ENCODE peak calls at places on chromosomes 5 and 9, in seven cellular contexts. H, O, C, S, K, D and Q are unnamed samples.

GRCh38 chr5:52491071-52491828 is 296.5 kb upstream of the ITGA1 start:
- DNase-seq in H (no peak), O (no peak), C (no peak), S (no peak), K (no peak), D (no peak), Q (no peak)

GRCh38 chr9:112002131-112002846 is 105.7 kb downstream of the UGCG start:
- DNase-seq in H (peak), O (no peak), C (no peak), S (no peak), K (no peak), D (no peak), Q (no peak)

GRCh38 chr9:73079326-73079725 is 72.3 kb upstream of the ANXA1 start:
- DNase-seq in H (no peak), O (peak), C (no peak), S (no peak), K (no peak), D (no peak), Q (no peak)

GRCh38 chr9:120882935-120883607 is 6.1 kb upstream of the PHF19 start:
- DNase-seq in H (no peak), O (no peak), C (no peak), S (no peak), K (no peak), D (no peak), Q (no peak)

GRCh38 chr9:14645648-14646047 is 47.6 kb downstream of the ZDHHC21 start:
- DNase-seq in H (no peak), O (peak), C (no peak), S (no peak), K (no peak), D (no peak), Q (no peak)

GRCh38 chr5:137206030-137206715 is 293.0 kb downstream of the SPOCK1 start:
- DNase-seq in H (no peak), O (no peak), C (no peak), S (no peak), K (no peak), D (no peak), Q (peak)

GRCh38 chr9:4716163-4716562 is 24.8 kb downstream of the AK3 start:
- DNase-seq in H (no peak), O (no peak), C (no peak), S (no peak), K (no peak), D (no peak), Q (no peak)

GRCh38 chr5:91956738-91957137 is 573.6 kb upstream of the ARRDC3 start:
- DNase-seq in H (no peak), O (no peak), C (no peak), S (no peak), K (no peak), D (no peak), Q (no peak)

GRCh38 chr9:26856413-26857032 is 36.1 kb downstream of the CAAP1 start:
- DNase-seq in H (no peak), O (peak), C (no peak), S (no peak), K (no peak), D (no peak), Q (no peak)

GRCh38 chr5:172494630-172495505 is 40.5 kb upstream of the SH3PXD2B start:
- DNase-seq in H (no peak), O (no peak), C (no peak), S (no peak), K (no peak), D (peak), Q (no peak)

GRCh38 chr5:124599048-124599973 is 147.1 kb downstream of the ZNF608 start:
- DNase-seq in H (no peak), O (no peak), C (no peak), S (no peak), K (no peak), D (no peak), Q (no peak)

GRCh38 chr5:28855631-28856030 is 1817.2 kb upstream of the CDH9 start:
- DNase-seq in H (no peak), O (no peak), C (no peak), S (no peak), K (no peak), D (no peak), Q (no peak)

GRCh38 chr5:137563646-137564474 is 64.7 kb upstream of the SPOCK1 start:
- DNase-seq in H (no peak), O (no peak), C (no peak), S (no peak), K (no peak), D (no peak), Q (no peak)

GRCh38 chr5:124349931-124350330 is 396.5 kb downstream of the ZNF608 start:
- DNase-seq in H (no peak), O (peak), C (no peak), S (no peak), K (no peak), D (no peak), Q (no peak)

GRCh38 chr9:126420643-126421564 is 94.3 kb downstream of the MVB12B start:
- DNase-seq in H (no peak), O (peak), C (no peak), S (no peak), K (no peak), D (no peak), Q (no peak)

GRCh38 chr9:84815554-84815953 is 146.0 kb downstream of the NTRK2 start:
- DNase-seq in H (no peak), O (no peak), C (no peak), S (no peak), K (no peak), D (no peak), Q (no peak)

GRCh38 chr9:115109486-115109885 is 8.5 kb downstream of the TNC start:
- DNase-seq in H (no peak), O (no peak), C (no peak), S (no peak), K (no peak), D (no peak), Q (no peak)

GRCh38 chr5:95520176-95520575 is 34.6 kb downstream of the SKIC3 start:
- DNase-seq in H (no peak), O (no peak), C (no peak), S (no peak), K (no peak), D (no peak), Q (no peak)

GRCh38 chr5:74240783-74241750 is 399.5 kb downstream of the ENC1 start:
- DNase-seq in H (no peak), O (peak), C (no peak), S (no peak), K (no peak), D (no peak), Q (no peak)

GRCh38 chr9:98974994-98975712 is 31.4 kb downstream of the COL15A1 start:
- DNase-seq in H (peak), O (no peak), C (peak), S (peak), K (peak), D (peak), Q (peak)

GRCh38 chr9:81132318-81132717 is 557.0 kb downstream of the TLE1 start:
- DNase-seq in H (no peak), O (no peak), C (no peak), S (no peak), K (no peak), D (no peak), Q (no peak)

GRCh38 chr5:56314536-56314935 is 81.4 kb upstream of the ANKRD55 start:
- DNase-seq in H (no peak), O (no peak), C (no peak), S (no peak), K (peak), D (no peak), Q (no peak)

GRCh38 chr5:75279324-75279723 is 42.6 kb upstream of the ANKRD31 start:
- DNase-seq in H (no peak), O (no peak), C (no peak), S (no peak), K (no peak), D (no peak), Q (no peak)

GRCh38 chr9:78064075-78064474 is 32.5 kb upstream of the GNAQ start:
- DNase-seq in H (no peak), O (no peak), C (no peak), S (no peak), K (no peak), D (no peak), Q (no peak)

GRCh38 chr5:154757647-154758406 is 2.6 kb downstream of the LARP1 start:
- DNase-seq in H (peak), O (peak), C (no peak), S (peak), K (no peak), D (no peak), Q (no peak)

GRCh38 chr9:96008502-96009222 is 133.2 kb downstream of the ERCC6L2 start:
- DNase-seq in H (no peak), O (no peak), C (no peak), S (no peak), K (no peak), D (no peak), Q (no peak)

GRCh38 chr9:130570200-130570599 is 9.2 kb upstream of the FUBP3 start:
- DNase-seq in H (no peak), O (no peak), C (no peak), S (no peak), K (no peak), D (no peak), Q (no peak)

GRCh38 chr5:82613886-82614285 is 335.7 kb upstream of the RPS23 start:
- DNase-seq in H (no peak), O (no peak), C (no peak), S (no peak), K (no peak), D (no peak), Q (no peak)

GRCh38 chr5:150066436-150066835 is 19.9 kb downstream of the CSF1R start:
- DNase-seq in H (no peak), O (no peak), C (no peak), S (no peak), K (no peak), D (peak), Q (no peak)

GRCh38 chr5:172778223-172778814 is 7.3 kb upstream of the DUSP1 start:
- DNase-seq in H (no peak), O (peak), C (no peak), S (no peak), K (no peak), D (peak), Q (peak)

GRCh38 chr5:157160001-157160400 is 6.1 kb downstream of the GARIN3 start:
- DNase-seq in H (peak), O (no peak), C (no peak), S (peak), K (no peak), D (no peak), Q (no peak)

GRCh38 chr5:65262094-65262493 is 219.6 kb downstream of the ADAMTS6 start:
- DNase-seq in H (no peak), O (no peak), C (no peak), S (no peak), K (no peak), D (no peak), Q (no peak)

GRCh38 chr5:164962302-164962961 is 1457.0 kb downstream of the MAT2B start:
- DNase-seq in H (no peak), O (no peak), C (no peak), S (no peak), K (no peak), D (no peak), Q (no peak)

GRCh38 chr5:160787247-160787646 is 64.8 kb downstream of the ATP10B start:
- DNase-seq in H (no peak), O (no peak), C (peak), S (peak), K (no peak), D (no peak), Q (peak)

GRCh38 chr5:132226516-132227234 is 978 bp downstream of the P4HA2 start:
- DNase-seq in H (no peak), O (no peak), C (no peak), S (no peak), K (peak), D (peak), Q (peak)

GRCh38 chr5:154312571-154312970 is 122.0 kb downstream of the GALNT10 start:
- DNase-seq in H (no peak), O (no peak), C (no peak), S (no peak), K (no peak), D (no peak), Q (no peak)

GRCh38 chr9:27379311-27380236 is 82.6 kb upstream of the EQTN start:
- DNase-seq in H (no peak), O (no peak), C (no peak), S (no peak), K (no peak), D (no peak), Q (no peak)

GRCh38 chr5:51347157-51347556 is 36.1 kb upstream of the ISL1 start:
- DNase-seq in H (no peak), O (no peak), C (no peak), S (no peak), K (no peak), D (no peak), Q (no peak)

GRCh38 chr5:14171091-14171490 is 27.9 kb downstream of the TRIO start:
- DNase-seq in H (no peak), O (no peak), C (no peak), S (no peak), K (no peak), D (no peak), Q (no peak)

GRCh38 chr5:55855509-55855908 is 4.4 kb downstream of the IL31RA start:
- DNase-seq in H (no peak), O (no peak), C (no peak), S (no peak), K (no peak), D (no peak), Q (no peak)

GRCh38 chr9:133553123-133553522 is 18.6 kb downstream of the ADAMTSL2 start:
- DNase-seq in H (no peak), O (no peak), C (no peak), S (no peak), K (no peak), D (no peak), Q (no peak)
- H3K27ac ChIP-seq in H (no peak), O (no peak), C (no peak), S (no peak), K (no peak), D (no peak), Q (no peak)

DNA sequence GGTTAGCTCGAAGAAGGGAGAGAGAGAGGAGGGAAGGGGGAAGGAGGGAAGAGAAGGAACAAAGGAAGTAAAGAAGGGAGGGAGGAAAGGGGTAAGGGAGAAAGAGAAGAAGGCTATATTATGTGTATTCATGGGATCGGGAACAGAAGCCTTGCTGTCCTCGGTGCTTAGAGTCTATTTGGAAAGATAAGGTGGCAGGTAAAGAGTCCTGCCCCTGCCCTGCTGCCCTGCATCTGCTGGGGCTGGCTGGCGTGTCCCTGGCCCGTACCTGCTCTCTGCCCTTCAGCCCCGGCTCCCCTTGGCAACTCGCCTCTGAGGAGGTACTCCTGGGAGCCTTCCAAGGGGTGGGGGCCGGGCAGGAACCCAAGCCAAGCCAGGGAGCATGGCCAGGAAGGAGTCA is 36.8 kb downstream of the PCDH1 start:
- DNase-seq in H (no peak), O (no peak), C (peak), S (no peak), K (no peak), D (no peak), Q (peak)
- H3K27ac ChIP-seq in H (no peak), O (no peak), C (peak), S (no peak), K (peak), D (peak), Q (peak)

GRCh38 chr9:137439158-137439714 is 1.9 kb downstream of the ENTPD8 start:
- DNase-seq in H (no peak), O (no peak), C (peak), S (peak), K (peak), D (no peak), Q (peak)
- H3K27ac ChIP-seq in H (no peak), O (no peak), C (no peak), S (no peak), K (no peak), D (no peak), Q (no peak)

DNA sequence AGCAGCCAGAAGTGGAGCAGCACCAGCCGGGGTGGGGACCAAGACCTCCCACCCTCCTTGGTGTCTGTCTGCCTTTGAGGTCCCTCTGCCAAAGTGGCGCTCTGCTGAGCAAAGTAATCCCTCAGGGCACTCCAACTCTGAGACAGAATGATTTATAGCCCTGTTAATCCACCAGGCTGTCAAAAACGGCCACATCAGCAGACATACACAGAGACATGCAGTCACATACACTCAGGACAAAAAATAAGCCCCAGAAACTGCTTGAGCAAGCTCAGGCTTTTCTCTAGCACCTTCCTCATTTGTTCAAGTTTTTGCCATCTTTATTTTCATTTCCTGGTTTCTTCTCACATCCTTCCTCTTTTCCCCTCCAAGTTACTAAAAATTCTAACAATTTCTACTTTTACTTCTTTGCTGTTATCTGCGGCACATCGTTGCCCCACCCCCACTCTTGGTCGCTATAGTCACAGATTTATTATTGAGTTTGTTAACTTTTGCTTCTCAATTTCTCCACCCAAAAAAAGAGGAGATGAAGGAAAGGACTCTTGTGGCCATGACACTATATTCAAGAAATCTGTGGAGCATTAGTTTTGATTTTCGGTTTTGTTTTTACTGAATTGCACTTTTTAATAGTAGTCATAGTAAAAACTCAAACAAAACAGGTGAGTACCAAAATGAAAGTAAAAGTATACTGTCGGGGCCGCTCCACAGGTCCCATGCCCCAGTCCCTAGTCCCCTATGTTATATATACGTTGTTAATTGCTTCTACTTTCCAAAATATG is 17.4 kb upstream of the ADRB2 start:
- DNase-seq in H (no peak), O (no peak), C (no peak), S (peak), K (no peak), D (no peak), Q (no peak)
- H3K27ac ChIP-seq in H (peak), O (no peak), C (no peak), S (peak), K (peak), D (peak), Q (peak)

GRCh38 chr9:129322641-129323375 is 144.7 kb upstream of the IER5L start:
- DNase-seq in H (no peak), O (no peak), C (peak), S (no peak), K (no peak), D (peak), Q (peak)

GRCh38 chr9:129322022-129322621 is 144.1 kb upstream of the IER5L start:
- DNase-seq in H (no peak), O (no peak), C (peak), S (no peak), K (no peak), D (peak), Q (peak)

GRCh38 chr9:129323999-129324553 is 146.0 kb upstream of the IER5L start:
- DNase-seq in H (no peak), O (no peak), C (peak), S (no peak), K (no peak), D (peak), Q (peak)

GRCh38 chr9:129324808-129325491 is 146.9 kb upstream of the IER5L start:
- DNase-seq in H (no peak), O (no peak), C (peak), S (no peak), K (no peak), D (peak), Q (peak)

DNA sequence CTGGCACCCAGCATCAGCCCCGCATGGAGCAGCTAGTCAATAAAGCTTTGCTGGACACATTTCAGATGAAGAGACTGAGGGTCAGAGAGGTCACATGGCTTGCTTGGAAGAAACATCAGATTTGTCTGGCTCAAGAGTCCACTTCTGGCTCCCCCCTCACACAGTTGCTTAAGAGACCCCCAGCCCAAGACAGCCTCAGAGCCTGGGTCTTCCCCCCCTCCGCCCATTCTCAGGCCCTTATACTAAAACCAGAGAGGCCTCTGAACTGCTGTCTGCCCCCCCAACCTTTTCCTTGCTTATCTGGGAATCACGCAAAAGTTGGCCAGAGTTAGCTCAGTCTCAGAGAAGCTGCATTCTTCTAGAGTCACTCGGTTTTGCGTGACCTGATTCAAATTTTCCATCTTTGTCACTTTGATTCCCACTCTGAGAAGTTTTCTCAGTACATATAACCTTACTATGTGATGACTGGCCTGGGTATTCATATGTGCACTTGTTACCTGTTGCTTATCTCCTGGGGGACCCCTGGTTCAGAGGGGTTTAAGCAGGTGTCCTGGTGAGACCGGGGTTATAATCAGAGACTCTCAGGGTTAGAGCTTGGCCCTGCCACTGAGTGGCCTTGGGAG is 145.4 kb upstream of the IER5L start:
- DNase-seq in H (no peak), O (no peak), C (peak), S (no peak), K (no peak), D (peak), Q (no peak)
- H3K27ac ChIP-seq in H (no peak), O (no peak), C (peak), S (no peak), K (no peak), D (peak), Q (peak)

DNA sequence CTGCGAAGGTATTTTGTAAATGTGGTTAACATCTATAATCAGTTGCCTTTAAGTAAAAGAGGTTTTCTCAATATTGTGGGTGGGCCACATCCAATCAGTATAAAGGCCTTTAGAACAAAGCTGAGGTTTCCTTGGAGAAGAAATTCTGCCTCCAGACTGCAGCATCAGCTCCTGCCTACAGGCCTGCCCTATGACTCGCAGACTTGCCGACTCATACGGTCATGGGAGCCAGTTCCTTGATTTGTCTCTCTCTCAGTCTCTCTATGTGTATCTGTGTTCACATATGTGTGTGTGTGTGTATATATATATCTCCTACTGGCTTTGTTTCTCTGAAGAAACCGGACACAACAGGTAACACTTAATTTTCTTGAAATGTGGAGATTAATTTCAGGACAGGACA is 45.3 kb downstream of the SLC36A1 start:
- DNase-seq in H (no peak), O (peak), C (no peak), S (no peak), K (no peak), D (no peak), Q (no peak)
- H3K27ac ChIP-seq in H (no peak), O (no peak), C (no peak), S (no peak), K (no peak), D (no peak), Q (no peak)

GRCh38 chr9:37010180-37010579 is 23.9 kb downstream of the PAX5 start:
- DNase-seq in H (no peak), O (no peak), C (no peak), S (no peak), K (no peak), D (no peak), Q (no peak)

GRCh38 chr9:37004424-37004935 is 29.6 kb downstream of the PAX5 start:
- DNase-seq in H (no peak), O (no peak), C (no peak), S (no peak), K (no peak), D (no peak), Q (no peak)

GRCh38 chr9:37010976-37011375 is 23.1 kb downstream of the PAX5 start:
- DNase-seq in H (no peak), O (no peak), C (no peak), S (no peak), K (no peak), D (no peak), Q (no peak)

GRCh38 chr9:37005517-37006140 is 28.4 kb downstream of the PAX5 start:
- DNase-seq in H (no peak), O (no peak), C (no peak), S (no peak), K (no peak), D (no peak), Q (no peak)

GRCh38 chr9:37007295-37007694 is 26.8 kb downstream of the PAX5 start:
- DNase-seq in H (no peak), O (no peak), C (no peak), S (no peak), K (no peak), D (no peak), Q (no peak)
- H3K27ac ChIP-seq in H (no peak), O (no peak), C (no peak), S (no peak), K (no peak), D (no peak), Q (no peak)